ENCODE peak calls at places on chromosomes 4 and X, in four cellular contexts. Z is gastrocnemius medialis, L is mucosa of descending colon, Y is GM12878. K is an unnamed sample.

GRCh38 chrX:12563121-12563520 is 228.1 kb upstream of the PRPS2 start:
- DNase-seq in Z (no peak), L (no peak), Y (no peak), K (no peak)

GRCh38 chr4:5192271-5192670 is 141.0 kb downstream of the STK32B start:
- DNase-seq in Z (no peak), L (no peak), Y (no peak), K (no peak)

GRCh38 chrX:54807524-54808108 is at the start of gene MAGED2:
- DNase-seq in Z (no peak), L (peak), Y (no peak), K (no peak)

GRCh38 chrX:12360389-12360788 is 222.1 kb downstream of the FRMPD4 start:
- DNase-seq in Z (no peak), L (no peak), Y (no peak), K (no peak)

GRCh38 chr4:8699063-8699385 is 106.5 kb downstream of the CPZ start:
- DNase-seq in Z (no peak), L (no peak), Y (no peak), K (no peak)

GRCh38 chr4:141926414-141926813 is 290.0 kb downstream of the IL15 start:
- DNase-seq in Z (no peak), L (no peak), Y (no peak), K (no peak)

GRCh38 chr4:8745828-8746225 is 125.8 kb downstream of the HMX1 start:
- DNase-seq in Z (no peak), L (no peak), Y (no peak), K (no peak)

GRCh38 chr4:186514271-186514950 is 41.0 kb downstream of the MTNR1A start:
- DNase-seq in Z (no peak), L (no peak), Y (no peak), K (no peak)

GRCh38 chrX:69627744-69628143 is 11.8 kb downstream of the EDA start:
- DNase-seq in Z (no peak), L (no peak), Y (no peak), K (no peak)

GRCh38 chr4:76956961-76957738 is 7.6 kb downstream of the SEPTIN11 start:
- DNase-seq in Z (no peak), L (no peak), Y (no peak), K (no peak)

GRCh38 chr4:16213107-16213506 is 13.2 kb downstream of the TAPT1 start:
- DNase-seq in Z (no peak), L (no peak), Y (no peak), K (no peak)

GRCh38 chr4:128974203-128974602 is 119.1 kb downstream of the SCLT1 start:
- DNase-seq in Z (no peak), L (no peak), Y (no peak), K (no peak)

GRCh38 chr4:56512166-56512565 is 6.6 kb downstream of the ARL9 start:
- DNase-seq in Z (no peak), L (no peak), Y (no peak), K (no peak)

GRCh38 chr4:123746981-123747380 is 350.4 kb downstream of the SPRY1 start:
- DNase-seq in Z (no peak), L (no peak), Y (no peak), K (no peak)

GRCh38 chr4:53365121-53365485 is 758 bp downstream of the SCFD2 start:
- DNase-seq in Z (no peak), L (peak), Y (no peak), K (no peak)

GRCh38 chr4:157170321-157170720 is 50.2 kb upstream of the GRIA2 start:
- DNase-seq in Z (no peak), L (no peak), Y (no peak), K (no peak)

GRCh38 chr4:119025916-119026661 is 109.5 kb upstream of the MYOZ2 start:
- DNase-seq in Z (peak), L (peak), Y (no peak), K (no peak)

GRCh38 chrX:372856-373640 is 13.7 kb downstream of the PPP2R3B start:
- DNase-seq in Z (no peak), L (no peak), Y (no peak), K (no peak)

GRCh38 chr4:141703497-141703896 is 67.1 kb downstream of the IL15 start:
- DNase-seq in Z (no peak), L (no peak), Y (no peak), K (no peak)

GRCh38 chrX:153831435-153832150 is 1.2 kb upstream of the PDZD4 start:
- DNase-seq in Z (no peak), L (no peak), Y (no peak), K (no peak)

GRCh38 chr4:123430031-123430430 is 33.4 kb downstream of the SPRY1 start:
- DNase-seq in Z (no peak), L (no peak), Y (no peak), K (no peak)

GRCh38 chrX:105758784-105759183 is 63.6 kb upstream of the NRK start:
- DNase-seq in Z (no peak), L (no peak), Y (no peak), K (no peak)

GRCh38 chr4:6618386-6619115 is 21.9 kb upstream of the MRFAP1 start:
- DNase-seq in Z (no peak), L (no peak), Y (no peak), K (no peak)

GRCh38 chrX:40719218-40719617 is 16.1 kb downstream of the MED14 start:
- DNase-seq in Z (no peak), L (no peak), Y (no peak), K (no peak)

GRCh38 chrX:3663576-3664290 is 49.7 kb downstream of the PRKX start:
- DNase-seq in Z (no peak), L (no peak), Y (no peak), K (no peak)

GRCh38 chr4:168711197-168712120 is 214.6 kb downstream of the PALLD start:
- DNase-seq in Z (peak), L (no peak), Y (no peak), K (peak)

GRCh38 chrX:19774905-19775304 is 112.5 kb downstream of the SH3KBP1 start:
- DNase-seq in Z (no peak), L (no peak), Y (no peak), K (no peak)

GRCh38 chrX:153245288-153245731 is 66.2 kb downstream of the MAGEA1 start:
- DNase-seq in Z (no peak), L (no peak), Y (no peak), K (no peak)

GRCh38 chr4:40283968-40284367 is 51.2 kb upstream of the CHRNA9 start:
- DNase-seq in Z (no peak), L (no peak), Y (no peak), K (no peak)

GRCh38 chrX:31714797-31715196 is 643.0 kb upstream of the FTHL17 start:
- DNase-seq in Z (no peak), L (no peak), Y (no peak), K (no peak)

GRCh38 chrX:42119076-42119475 is 195.7 kb upstream of the CASK start:
- DNase-seq in Z (no peak), L (no peak), Y (no peak), K (no peak)

GRCh38 chr4:15021946-15022345 is 19.7 kb downstream of the CPEB2 start:
- DNase-seq in Z (no peak), L (no peak), Y (no peak), K (no peak)

GRCh38 chrX:122512561-122513072 is 671.5 kb upstream of the GRIA3 start:
- DNase-seq in Z (no peak), L (no peak), Y (no peak), K (no peak)

GRCh38 chr4:40515398-40516293 is 114.0 kb downstream of the RBM47 start:
- DNase-seq in Z (no peak), L (peak), Y (peak), K (no peak)

GRCh38 chrX:63713510-63713909 is 71.5 kb downstream of the ARHGEF9 start:
- DNase-seq in Z (no peak), L (no peak), Y (no peak), K (no peak)

GRCh38 chr4:107482546-107482945 is 237.5 kb downstream of the PAPSS1 start:
- DNase-seq in Z (no peak), L (no peak), Y (no peak), K (no peak)

GRCh38 chr4:152501846-152502536 is 33.9 kb downstream of the FBXW7 start:
- DNase-seq in Z (no peak), L (no peak), Y (no peak), K (no peak)

GRCh38 chr4:152499322-152499721 is 36.6 kb downstream of the FBXW7 start:
- DNase-seq in Z (no peak), L (no peak), Y (no peak), K (no peak)

GRCh38 chr4:152503606-152504290 is 32.1 kb downstream of the FBXW7 start:
- DNase-seq in Z (no peak), L (no peak), Y (no peak), K (no peak)

GRCh38 chr4:152500308-152500707 is 35.6 kb downstream of the FBXW7 start:
- DNase-seq in Z (no peak), L (no peak), Y (no peak), K (no peak)

GRCh38 chr4:152500798-152501434 is 35.0 kb downstream of the FBXW7 start:
- DNase-seq in Z (peak), L (peak), Y (peak), K (peak)
- H3K4me3 ChIP-seq in Z (no peak), L (no peak), Y (peak), K (no peak)

GRCh38 chr4:173243321-173243720 is 74.7 kb downstream of the GALNT7 start:
- DNase-seq in Z (no peak), L (no peak), Y (no peak), K (no peak)
- H3K4me3 ChIP-seq in Z (no peak), L (no peak), Y (no peak), K (no peak)

DNA sequence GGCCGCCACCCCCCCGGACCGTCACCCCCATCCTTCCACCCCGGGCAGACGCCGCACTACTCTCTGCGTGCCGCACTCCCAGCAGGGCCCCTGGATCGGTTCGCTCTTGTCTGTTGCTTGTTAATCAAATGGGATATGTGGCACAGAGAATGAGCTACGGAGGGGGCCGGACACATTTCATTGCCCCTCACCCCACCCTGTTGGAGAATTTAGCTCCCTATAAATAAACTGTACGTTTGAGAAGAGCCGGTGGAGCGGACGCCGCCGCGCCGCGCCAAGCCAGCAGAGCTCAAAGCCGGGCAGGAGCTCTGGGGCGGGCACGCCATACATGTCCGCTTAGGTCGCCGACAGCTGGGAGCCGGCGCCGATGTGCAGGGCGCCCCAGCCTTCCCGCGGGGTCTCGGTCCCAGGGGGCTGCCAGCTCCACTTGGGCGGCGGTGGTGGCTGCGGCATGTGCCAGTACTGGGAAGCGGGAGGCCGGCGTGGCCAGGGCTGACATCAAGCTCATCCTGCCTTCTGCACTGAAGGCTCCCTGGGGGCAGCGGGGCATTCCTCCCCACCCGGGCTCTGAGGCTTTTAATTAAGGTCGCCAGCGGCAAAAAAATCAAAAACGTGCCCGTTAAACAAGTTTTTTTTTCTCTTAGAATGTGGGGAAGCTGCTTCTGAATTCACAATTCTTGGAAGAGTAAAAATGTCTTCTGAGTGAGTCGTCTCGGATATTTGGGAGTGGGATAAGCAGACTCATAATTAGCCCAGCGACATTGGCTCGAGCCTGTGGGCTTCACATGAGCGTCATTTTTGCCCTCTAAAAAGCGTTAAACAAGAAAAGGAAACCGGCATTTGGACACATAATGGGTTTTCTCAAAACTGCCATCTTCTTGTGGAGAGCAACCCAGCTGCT is 1.1 kb upstream of the PCDH19 start:
- DNase-seq in Z (no peak), L (no peak), Y (no peak), K (no peak)
- H3K4me3 ChIP-seq in Z (peak), L (no peak), Y (no peak), K (peak)

GRCh38 chrX:71169586-71169985 is 24.9 kb downstream of the NLGN3 start:
- DNase-seq in Z (no peak), L (no peak), Y (no peak), K (no peak)

GRCh38 chrX:71171110-71171801 is 26.6 kb downstream of the NLGN3 start:
- DNase-seq in Z (no peak), L (no peak), Y (no peak), K (no peak)

GRCh38 chrX:71173440-71173839 is 28.8 kb downstream of the NLGN3 start:
- DNase-seq in Z (no peak), L (no peak), Y (no peak), K (no peak)

GRCh38 chrX:71168134-71168533 is 23.5 kb downstream of the NLGN3 start:
- DNase-seq in Z (no peak), L (no peak), Y (no peak), K (no peak)

DNA sequence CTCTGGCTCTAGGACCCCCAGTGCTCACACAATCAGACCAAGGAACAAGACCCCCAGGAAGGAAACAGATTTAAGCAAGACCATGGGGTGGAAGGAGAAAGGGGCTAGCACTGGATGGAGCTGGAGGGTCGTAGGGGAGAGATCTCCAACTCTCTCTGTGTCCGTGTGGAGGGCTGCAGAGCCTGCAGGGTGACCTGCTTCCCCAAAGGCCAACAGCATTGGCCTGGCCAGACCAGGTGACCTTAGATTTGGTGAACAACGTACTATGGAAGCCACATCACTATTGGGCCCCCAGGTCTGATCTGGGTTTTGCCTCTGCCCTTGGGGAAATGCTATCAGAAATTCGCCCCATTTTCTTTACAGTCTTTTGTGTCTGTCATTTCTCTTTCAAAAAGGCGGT is 26.0 kb downstream of the NLGN3 start:
- DNase-seq in Z (no peak), L (no peak), Y (no peak), K (no peak)
- H3K4me3 ChIP-seq in Z (no peak), L (no peak), Y (no peak), K (no peak)

DNA sequence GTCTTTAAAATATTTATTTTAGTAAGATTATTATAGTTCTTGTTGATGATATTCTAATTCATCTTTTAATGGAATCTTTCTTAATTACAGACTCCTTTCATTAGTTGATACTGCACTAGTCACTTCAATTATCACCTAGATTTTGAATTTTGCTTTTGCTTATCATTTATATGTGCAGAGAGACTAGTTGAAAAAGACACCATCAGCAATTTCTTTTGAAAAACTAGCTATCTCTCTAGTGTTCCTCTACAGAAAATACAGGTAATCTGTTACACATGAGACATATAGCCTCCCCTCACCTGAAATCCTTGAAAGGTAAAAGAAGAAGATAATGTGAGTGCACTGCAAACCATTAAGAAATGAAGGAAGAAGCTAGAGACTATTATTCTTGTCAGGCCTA is 31.3 kb downstream of the GPRIN3 start:
- DNase-seq in Z (no peak), L (no peak), Y (no peak), K (no peak)
- H3K4me3 ChIP-seq in Z (no peak), L (no peak), Y (no peak), K (no peak)

GRCh38 chr4:42607011-42607726 is 49.7 kb downstream of the ATP8A1 start:
- DNase-seq in Z (no peak), L (no peak), Y (no peak), K (no peak)

GRCh38 chr4:42610941-42611340 is 46.0 kb downstream of the ATP8A1 start:
- DNase-seq in Z (no peak), L (no peak), Y (no peak), K (no peak)

GRCh38 chr4:42609051-42609450 is 47.9 kb downstream of the ATP8A1 start:
- DNase-seq in Z (no peak), L (no peak), Y (no peak), K (no peak)

GRCh38 chr4:42605264-42605663 is 51.6 kb downstream of the ATP8A1 start:
- DNase-seq in Z (peak), L (no peak), Y (no peak), K (no peak)

GRCh38 chr4:42608551-42608950 is 48.4 kb downstream of the ATP8A1 start:
- DNase-seq in Z (no peak), L (no peak), Y (no peak), K (no peak)
- H3K4me3 ChIP-seq in Z (no peak), L (no peak), Y (no peak), K (no peak)

DNA sequence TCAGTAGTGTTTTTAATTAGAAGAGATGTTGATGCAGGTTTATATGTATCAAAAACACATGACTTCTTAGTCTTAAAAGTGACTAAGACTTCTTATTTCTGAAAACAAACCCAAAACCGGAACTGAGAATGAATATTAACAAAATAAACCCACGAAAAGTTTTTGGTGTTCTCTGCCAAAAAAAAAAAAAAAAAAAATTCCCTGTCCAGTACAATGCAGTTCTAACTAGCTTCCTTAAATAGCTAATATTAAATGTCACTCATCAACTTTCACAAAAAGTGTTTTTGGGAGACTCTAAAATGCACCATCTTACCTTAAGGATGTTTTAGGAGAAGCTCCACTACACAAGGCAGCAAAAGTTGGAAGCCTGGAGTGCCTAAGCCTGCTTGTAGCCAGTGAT is 2.0 kb downstream of the ANKRD37 start:
- DNase-seq in Z (no peak), L (no peak), Y (no peak), K (no peak)
- H3K4me3 ChIP-seq in Z (no peak), L (no peak), Y (peak), K (peak)

GRCh38 chr4:78119698-78120097 is 62.6 kb downstream of the FRAS1 start:
- DNase-seq in Z (no peak), L (no peak), Y (no peak), K (no peak)
- H3K4me3 ChIP-seq in Z (no peak), L (no peak), Y (no peak), K (no peak)

GRCh38 chrX:38112566-38112965 is 106.2 kb downstream of the SYTL5 start:
- DNase-seq in Z (no peak), L (no peak), Y (peak), K (no peak)
- H3K4me3 ChIP-seq in Z (no peak), L (no peak), Y (no peak), K (no peak)